ENCODE peak calls at places on chromosomes 3 and 15, in five cellular contexts. T is GM23338, E is uterus, A is heart left ventricle, P is Panc1. D is an unnamed sample.

GRCh38 chr3:45547764-45548683 is 46.5 kb upstream of the LIMD1 start:
- DNase-seq in A (no peak), P (no peak), E (peak; percentile 45), T (no peak), D (peak; percentile 79)

GRCh38 chr15:96347181-96348111 is 16.9 kb downstream of the NR2F2 start:
- DNase-seq in P (no peak), A (peak; percentile 65), T (peak; percentile 80), E (peak; percentile 77), D (peak; percentile 46)

GRCh38 chr3:71968491-71968890 is 183.5 kb upstream of the PROK2 start:
- DNase-seq in E (no peak), P (no peak), A (no peak), T (no peak), D (no peak)

GRCh38 chr15:70362911-70363310 is 265.2 kb upstream of the TLE3 start:
- DNase-seq in P (no peak), E (no peak), T (peak; percentile 72), A (peak; percentile 35), D (peak; percentile 29)

GRCh38 chr15:63013052-63013808 is 29.3 kb upstream of the TPM1 start:
- DNase-seq in P (no peak), E (no peak), A (no peak), T (no peak), D (no peak)

GRCh38 chr3:64084640-64085039 is 61.3 kb upstream of the PSMD6 start:
- DNase-seq in T (no peak), E (no peak), P (no peak), A (no peak), D (no peak)

GRCh38 chr3:30695302-30696061 is 89.1 kb downstream of the TGFBR2 start:
- DNase-seq in P (no peak), T (peak; percentile 32), E (no peak), A (no peak), D (no peak)

GRCh38 chr3:155512867-155513261 is 219.4 kb upstream of the STRIT1 start:
- DNase-seq in T (no peak), P (no peak), E (no peak), A (no peak), D (no peak)

GRCh38 chr3:76728411-76728810 is 311.5 kb upstream of the ROBO2 start:
- DNase-seq in P (no peak), E (no peak), T (no peak), A (no peak), D (no peak)

GRCh38 chr3:148903022-148903442 is 37.9 kb downstream of the CPA3 start:
- DNase-seq in E (no peak), A (no peak), T (no peak), P (no peak), D (no peak)

GRCh38 chr3:17478673-17479072 is 263.8 kb downstream of the TBC1D5 start:
- DNase-seq in P (peak; percentile 87), A (no peak), T (no peak), E (no peak), D (no peak)

GRCh38 chr3:122803977-122804376 is 9.1 kb downstream of the SLC49A4 start:
- DNase-seq in A (no peak), T (no peak), P (no peak), E (no peak), D (no peak)

GRCh38 chr3:172043233-172043632 is 3.9 kb downstream of the FNDC3B start:
- DNase-seq in E (no peak), P (no peak), A (no peak), T (no peak), D (no peak)

GRCh38 chr3:14565791-14566588 is 25.8 kb upstream of the GRIP2 start:
- DNase-seq in E (no peak), A (no peak), P (no peak), T (no peak), D (no peak)

GRCh38 chr3:142941373-142942123 is 21.9 kb downstream of the PAQR9 start:
- DNase-seq in A (no peak), E (no peak), P (no peak), T (no peak), D (no peak)

GRCh38 chr3:41198526-41198925 is 779 bp upstream of the CTNNB1 start:
- DNase-seq in E (peak; percentile 31), P (no peak), T (no peak), A (peak; percentile 34), D (no peak)

GRCh38 chr3:157453824-157454223 is 17.2 kb downstream of the PTX3 start:
- DNase-seq in P (no peak), A (no peak), T (no peak), E (no peak), D (no peak)

GRCh38 chr15:37289109-37289765 is 188.9 kb upstream of the MEIS2 start:
- DNase-seq in P (no peak), E (no peak), T (peak; percentile 73), A (no peak), D (no peak)

GRCh38 chr3:46186856-46187700 is 21.0 kb downstream of the CCR1 start:
- DNase-seq in T (no peak), E (no peak), A (no peak), P (no peak), D (no peak)

GRCh38 chr15:47514251-47514652 is 203.1 kb upstream of the SEMA6D start:
- DNase-seq in T (no peak), E (no peak), P (no peak), A (no peak), D (no peak)

GRCh38 chr3:24372559-24373197 is 122.0 kb downstream of the THRB start:
- DNase-seq in E (no peak), A (no peak), P (no peak), T (no peak), D (no peak)

GRCh38 chr3:141663993-141664392 is 74.1 kb upstream of the RNF7 start:
- DNase-seq in A (no peak), E (no peak), T (peak; percentile 27), P (no peak), D (no peak)

GRCh38 chr3:171453175-171453868 is 6.9 kb downstream of the TNIK start:
- DNase-seq in P (no peak), E (no peak), T (peak; percentile 86), A (no peak), D (no peak)

GRCh38 chr15:41161336-41161735 is 45.3 kb upstream of the INO80 start:
- DNase-seq in T (no peak), E (no peak), A (no peak), P (no peak), D (no peak)

GRCh38 chr3:12486916-12487315 is 2.6 kb downstream of the TSEN2 start:
- DNase-seq in E (no peak), A (no peak), T (no peak), P (no peak), D (no peak)

GRCh38 chr3:105616374-105616915 is 249.7 kb downstream of the ALCAM start:
- DNase-seq in E (no peak), P (no peak), T (no peak), A (no peak), D (no peak)

GRCh38 chr3:105620236-105620635 is 248.6 kb downstream of the CBLB start:
- DNase-seq in T (no peak), A (no peak), P (no peak), E (no peak), D (no peak)

GRCh38 chr3:105615814-105616213 is 249.1 kb downstream of the ALCAM start:
- DNase-seq in E (no peak), A (no peak), T (no peak), P (no peak), D (no peak)

GRCh38 chr3:105619651-105620050 is 249.2 kb downstream of the CBLB start:
- DNase-seq in P (no peak), T (no peak), E (no peak), A (no peak), D (no peak)

GRCh38 chr3:105618561-105618960 is 250.3 kb downstream of the CBLB start:
- DNase-seq in P (no peak), E (no peak), T (no peak), A (no peak), D (no peak)
- H3K4me1 ChIP-seq in P (no peaks in the 10 kb centered on the region), E (no peaks in the 10 kb centered on the region), T (no peaks in the 10 kb centered on the region), A (no peaks in the 10 kb centered on the region), D (no peaks in the 10 kb centered on the region)

GRCh38 chr15:23370578-23370977 is 16.0 kb downstream of the GOLGA8S start:
- DNase-seq in T (no peak), A (no peak), E (no peak), P (no peak), D (no peak)

DNA sequence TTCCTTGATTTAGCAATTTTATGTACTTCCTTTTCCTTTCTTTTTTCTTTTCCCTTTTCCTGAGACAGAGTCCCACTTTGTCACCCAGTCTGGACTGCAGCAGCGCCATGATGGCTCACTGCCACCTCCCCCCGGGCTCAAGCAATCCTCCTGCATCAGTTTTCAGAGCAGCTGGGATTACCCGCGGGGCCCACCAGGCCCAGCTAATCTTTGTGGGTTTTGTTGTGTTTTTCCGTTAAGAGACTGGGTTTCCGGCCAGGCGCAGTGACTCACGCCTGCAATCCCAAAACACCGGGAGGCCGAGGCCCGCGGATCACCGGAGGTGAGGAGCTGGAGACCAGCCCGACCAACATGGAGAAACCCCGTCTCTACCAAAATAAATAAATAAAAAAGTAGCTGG is 17.7 kb downstream of the GOLGA8S start:
- DNase-seq in A (no peak), P (no peak), T (peak; percentile 21), E (no peak), D (no peak)
- H3K27ac ChIP-seq in A (no peak overlapping the region), P (no peak overlapping the region), T (no peak overlapping the region), E (no peak overlapping the region), D (no peak overlapping the region)

DNA sequence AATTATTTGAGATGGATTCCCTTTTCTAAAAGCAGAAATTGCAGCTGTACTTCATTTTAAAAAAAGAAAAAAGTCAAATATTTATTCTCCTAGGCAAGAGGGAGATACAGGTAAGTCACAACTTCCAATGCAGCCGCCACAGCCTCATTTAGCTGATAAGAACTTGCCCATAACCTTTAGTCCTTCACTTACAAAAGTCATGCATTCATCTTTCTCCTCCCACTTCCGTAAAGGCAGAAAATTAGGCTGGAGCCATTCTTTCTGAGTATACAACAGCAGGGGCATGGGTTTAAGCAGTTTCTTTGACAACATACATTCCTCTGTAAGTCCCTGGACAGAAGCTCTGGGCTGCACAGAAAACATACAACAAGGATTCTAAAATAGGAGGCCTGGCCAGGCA is 4.3 kb downstream of the SUCLG2 start:
- DNase-seq in P (no peak), T (no peak), E (no peak), A (no peak), D (no peak)
- H3K4me1 ChIP-seq in P (peaks cover 42% of the 10 kb centered on the region), T (peaks cover 14% of the 10 kb centered on the region), E (peaks cover 3% of the 10 kb centered on the region), A (peaks cover 7% of the 10 kb centered on the region), D (peaks cover 41% of the 10 kb centered on the region)

GRCh38 chr3:146530609-146531008 is 13.8 kb downstream of the PLSCR1 start:
- DNase-seq in T (no peak), A (no peak), P (no peak), E (no peak), D (no peak)
- H3K27ac ChIP-seq in T (peak overlapping the region; percentile 20), A (no peak overlapping the region), P (peak overlapping the region; percentile 3), E (no peak overlapping the region), D (no peak overlapping the region)

GRCh38 chr3:73036694-73037368 is 24.6 kb upstream of the EBLN2 start:
- DNase-seq in A (no peak), P (no peak), E (no peak), T (no peak), D (no peak)
- H3K4me1 ChIP-seq in A (peaks cover 13% of the 10 kb centered on the region), P (peaks cover 9% of the 10 kb centered on the region), E (no peaks in the 10 kb centered on the region), T (peaks cover 43% of the 10 kb centered on the region), D (peaks cover 74% of the 10 kb centered on the region)

D was measured in psoas muscle.